ENCODE peak calls at places on chromosomes 5 and 9, in ten cellular contexts. One of them, this sample, is unnamed.

GRCh38 chr5:79573983-79574890 is 38.0 kb upstream of the TENT2 start:
- DNase-seq in sigmoid colon: no peak
- DNase-seq in ovary: no peak
- DNase-seq in A549: no peak
- DNase-seq in K562: no peak
- DNase-seq in stomach: no peak
- DNase-seq in esophagus muscularis mucosa: no peak
- DNase-seq in HepG2: no peak
- DNase-seq in suprapubic skin: no peak
- DNase-seq in transverse colon: no peak
- DNase-seq in this sample: no peak

GRCh38 chr5:56677693-56678092 is 137.7 kb upstream of the MAP3K1 start:
- DNase-seq in sigmoid colon: no peak
- DNase-seq in ovary: no peak
- DNase-seq in A549: no peak
- DNase-seq in K562: no peak
- DNase-seq in stomach: no peak
- DNase-seq in esophagus muscularis mucosa: no peak
- DNase-seq in HepG2: no peak
- DNase-seq in suprapubic skin: no peak
- DNase-seq in transverse colon: no peak
- DNase-seq in this sample: no peak

GRCh38 chr9:77495834-77496671 is 152.1 kb downstream of the GNA14 start:
- DNase-seq in sigmoid colon: peak
- DNase-seq in ovary: no peak
- DNase-seq in A549: peak
- DNase-seq in K562: no peak
- DNase-seq in stomach: no peak
- DNase-seq in esophagus muscularis mucosa: no peak
- DNase-seq in HepG2: peak
- DNase-seq in suprapubic skin: no peak
- DNase-seq in transverse colon: no peak
- DNase-seq in this sample: no peak

GRCh38 chr9:82031538-82032280 is 43.1 kb downstream of the SPATA31D1 start:
- DNase-seq in sigmoid colon: peak
- DNase-seq in ovary: no peak
- DNase-seq in A549: peak
- DNase-seq in K562: no peak
- DNase-seq in stomach: no peak
- DNase-seq in esophagus muscularis mucosa: no peak
- DNase-seq in HepG2: peak
- DNase-seq in suprapubic skin: no peak
- DNase-seq in transverse colon: no peak
- DNase-seq in this sample: peak

GRCh38 chr5:126351138-126351537 is 72.1 kb upstream of the GRAMD2B start:
- DNase-seq in sigmoid colon: no peak
- DNase-seq in ovary: no peak
- DNase-seq in A549: no peak
- DNase-seq in K562: no peak
- DNase-seq in stomach: no peak
- DNase-seq in esophagus muscularis mucosa: no peak
- DNase-seq in HepG2: no peak
- DNase-seq in suprapubic skin: no peak
- DNase-seq in transverse colon: no peak
- DNase-seq in this sample: no peak

GRCh38 chr9:20831028-20831427 is 147.0 kb downstream of the FOCAD start:
- DNase-seq in sigmoid colon: no peak
- DNase-seq in ovary: no peak
- DNase-seq in A549: no peak
- DNase-seq in K562: no peak
- DNase-seq in stomach: no peak
- DNase-seq in esophagus muscularis mucosa: no peak
- DNase-seq in HepG2: no peak
- DNase-seq in suprapubic skin: no peak
- DNase-seq in transverse colon: no peak
- DNase-seq in this sample: no peak

GRCh38 chr9:69412741-69413150 is 87.7 kb downstream of the ENTREP1 start:
- DNase-seq in sigmoid colon: peak
- DNase-seq in ovary: peak
- DNase-seq in A549: peak
- DNase-seq in K562: peak
- DNase-seq in stomach: peak
- DNase-seq in esophagus muscularis mucosa: no peak
- DNase-seq in HepG2: peak
- DNase-seq in suprapubic skin: no peak
- DNase-seq in transverse colon: peak
- DNase-seq in this sample: no peak

GRCh38 chr5:174098694-174099093 is 53.2 kb downstream of the NSG2 start:
- DNase-seq in sigmoid colon: no peak
- DNase-seq in ovary: no peak
- DNase-seq in A549: no peak
- DNase-seq in K562: no peak
- DNase-seq in stomach: no peak
- DNase-seq in esophagus muscularis mucosa: no peak
- DNase-seq in HepG2: no peak
- DNase-seq in suprapubic skin: no peak
- DNase-seq in transverse colon: no peak
- DNase-seq in this sample: no peak

GRCh38 chr5:75524071-75524470 is 12.4 kb downstream of the POLK start:
- DNase-seq in sigmoid colon: no peak
- DNase-seq in ovary: no peak
- DNase-seq in A549: no peak
- DNase-seq in K562: no peak
- DNase-seq in stomach: no peak
- DNase-seq in esophagus muscularis mucosa: no peak
- DNase-seq in HepG2: no peak
- DNase-seq in suprapubic skin: no peak
- DNase-seq in transverse colon: no peak
- DNase-seq in this sample: no peak

GRCh38 chr5:42852826-42853225 is 41.1 kb upstream of the SELENOP start:
- DNase-seq in sigmoid colon: no peak
- DNase-seq in ovary: no peak
- DNase-seq in A549: no peak
- DNase-seq in K562: no peak
- DNase-seq in stomach: no peak
- DNase-seq in esophagus muscularis mucosa: no peak
- DNase-seq in HepG2: no peak
- DNase-seq in suprapubic skin: no peak
- DNase-seq in transverse colon: no peak
- DNase-seq in this sample: no peak

GRCh38 chr9:110655723-110656641 is 12.6 kb upstream of the MUSK start:
- DNase-seq in sigmoid colon: peak
- DNase-seq in ovary: no peak
- DNase-seq in A549: no peak
- DNase-seq in K562: no peak
- DNase-seq in stomach: no peak
- DNase-seq in esophagus muscularis mucosa: no peak
- DNase-seq in HepG2: no peak
- DNase-seq in suprapubic skin: no peak
- DNase-seq in transverse colon: peak
- DNase-seq in this sample: peak

GRCh38 chr9:107336718-107337360 is 53.8 kb downstream of the RAD23B start:
- DNase-seq in sigmoid colon: no peak
- DNase-seq in ovary: no peak
- DNase-seq in A549: no peak
- DNase-seq in K562: no peak
- DNase-seq in stomach: peak
- DNase-seq in esophagus muscularis mucosa: no peak
- DNase-seq in HepG2: no peak
- DNase-seq in suprapubic skin: no peak
- DNase-seq in transverse colon: no peak
- DNase-seq in this sample: no peak

GRCh38 chr5:154367101-154367500 is 78.7 kb upstream of the SAP30L start:
- DNase-seq in sigmoid colon: no peak
- DNase-seq in ovary: no peak
- DNase-seq in A549: no peak
- DNase-seq in K562: no peak
- DNase-seq in stomach: no peak
- DNase-seq in esophagus muscularis mucosa: no peak
- DNase-seq in HepG2: no peak
- DNase-seq in suprapubic skin: no peak
- DNase-seq in transverse colon: no peak
- DNase-seq in this sample: no peak

GRCh38 chr5:134250949-134251348 is 25.1 kb upstream of the PPP2CA start:
- DNase-seq in sigmoid colon: no peak
- DNase-seq in ovary: no peak
- DNase-seq in A549: no peak
- DNase-seq in K562: no peak
- DNase-seq in stomach: no peak
- DNase-seq in esophagus muscularis mucosa: no peak
- DNase-seq in HepG2: peak
- DNase-seq in suprapubic skin: no peak
- DNase-seq in transverse colon: no peak
- DNase-seq in this sample: no peak

GRCh38 chr5:134248271-134248670 is 22.4 kb upstream of the PPP2CA start:
- DNase-seq in sigmoid colon: no peak
- DNase-seq in ovary: no peak
- DNase-seq in A549: no peak
- DNase-seq in K562: no peak
- DNase-seq in stomach: no peak
- DNase-seq in esophagus muscularis mucosa: no peak
- DNase-seq in HepG2: no peak
- DNase-seq in suprapubic skin: no peak
- DNase-seq in transverse colon: no peak
- DNase-seq in this sample: no peak

GRCh38 chr5:134255418-134256150 is 29.7 kb upstream of the PPP2CA start:
- DNase-seq in sigmoid colon: no peak
- DNase-seq in ovary: no peak
- DNase-seq in A549: no peak
- DNase-seq in K562: no peak
- DNase-seq in stomach: no peak
- DNase-seq in esophagus muscularis mucosa: no peak
- DNase-seq in HepG2: no peak
- DNase-seq in suprapubic skin: no peak
- DNase-seq in transverse colon: no peak
- DNase-seq in this sample: no peak

GRCh38 chr5:134249469-134250379 is 23.9 kb upstream of the PPP2CA start:
- DNase-seq in sigmoid colon: peak
- DNase-seq in ovary: no peak
- DNase-seq in A549: peak
- DNase-seq in K562: peak
- DNase-seq in stomach: no peak
- DNase-seq in esophagus muscularis mucosa: no peak
- DNase-seq in HepG2: no peak
- DNase-seq in suprapubic skin: no peak
- DNase-seq in transverse colon: peak
- DNase-seq in this sample: peak

GRCh38 chr5:134252671-134253070 is 26.8 kb upstream of the PPP2CA start:
- DNase-seq in sigmoid colon: no peak
- DNase-seq in ovary: no peak
- DNase-seq in A549: peak
- DNase-seq in K562: no peak
- DNase-seq in stomach: no peak
- DNase-seq in esophagus muscularis mucosa: no peak
- DNase-seq in HepG2: peak
- DNase-seq in suprapubic skin: no peak
- DNase-seq in transverse colon: no peak
- DNase-seq in this sample: no peak
- TF ChIP-seq EP300 in sigmoid colon: no peak
- TF ChIP-seq EP300 in ovary: no peak
- TF ChIP-seq EP300 in A549: no peak
- TF ChIP-seq EP300 in K562: no peak
- TF ChIP-seq EP300 in stomach: no peak
- TF ChIP-seq EP300 in esophagus muscularis mucosa: no peak
- TF ChIP-seq EP300 in HepG2: no peak
- TF ChIP-seq EP300 in suprapubic skin: no peak
- TF ChIP-seq EP300 in transverse colon: no peak
- TF ChIP-seq EP300 in this sample: no peak

DNA sequence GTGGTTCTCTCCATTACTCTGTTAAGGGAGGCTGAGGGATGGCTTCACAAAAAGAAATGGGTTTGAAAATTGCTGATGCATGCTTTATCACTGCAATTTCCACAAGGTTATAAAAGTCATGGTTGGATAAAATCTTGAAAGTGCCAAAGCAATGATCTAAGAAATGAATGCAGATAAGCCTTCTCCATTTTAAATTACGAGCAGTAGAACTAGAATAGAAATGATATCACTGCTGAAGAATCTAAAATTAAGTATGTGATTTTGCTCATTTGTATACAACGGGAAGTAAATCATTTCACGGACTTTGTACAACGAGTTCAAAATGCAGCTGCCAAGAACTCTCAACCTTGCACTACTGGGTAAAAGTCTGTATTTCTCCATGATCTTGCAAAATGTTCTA is 299.0 kb downstream of the PRELID2 start:
- DNase-seq in sigmoid colon: no peak
- DNase-seq in ovary: no peak
- DNase-seq in A549: no peak
- DNase-seq in K562: no peak
- DNase-seq in stomach: no peak
- DNase-seq in esophagus muscularis mucosa: no peak
- DNase-seq in HepG2: no peak
- DNase-seq in suprapubic skin: no peak
- DNase-seq in transverse colon: no peak
- DNase-seq in this sample: no peak
- TF ChIP-seq EP300 in sigmoid colon: no peak
- TF ChIP-seq EP300 in ovary: no peak
- TF ChIP-seq EP300 in A549: no peak
- TF ChIP-seq EP300 in K562: no peak
- TF ChIP-seq EP300 in stomach: no peak
- TF ChIP-seq EP300 in esophagus muscularis mucosa: no peak
- TF ChIP-seq EP300 in HepG2: no peak
- TF ChIP-seq EP300 in suprapubic skin: no peak
- TF ChIP-seq EP300 in transverse colon: no peak
- TF ChIP-seq EP300 in this sample: no peak

GRCh38 chr5:73106335-73106734 is 14.0 kb upstream of the TMEM171 start:
- DNase-seq in sigmoid colon: no peak
- DNase-seq in ovary: no peak
- DNase-seq in A549: no peak
- DNase-seq in K562: no peak
- DNase-seq in stomach: no peak
- DNase-seq in esophagus muscularis mucosa: no peak
- DNase-seq in HepG2: no peak
- DNase-seq in suprapubic skin: no peak
- DNase-seq in transverse colon: no peak
- DNase-seq in this sample: no peak
- TF ChIP-seq EP300 in sigmoid colon: no peak
- TF ChIP-seq EP300 in ovary: no peak
- TF ChIP-seq EP300 in A549: no peak
- TF ChIP-seq EP300 in K562: no peak
- TF ChIP-seq EP300 in stomach: no peak
- TF ChIP-seq EP300 in esophagus muscularis mucosa: no peak
- TF ChIP-seq EP300 in HepG2: no peak
- TF ChIP-seq EP300 in suprapubic skin: no peak
- TF ChIP-seq EP300 in transverse colon: no peak
- TF ChIP-seq EP300 in this sample: no peak

DNA sequence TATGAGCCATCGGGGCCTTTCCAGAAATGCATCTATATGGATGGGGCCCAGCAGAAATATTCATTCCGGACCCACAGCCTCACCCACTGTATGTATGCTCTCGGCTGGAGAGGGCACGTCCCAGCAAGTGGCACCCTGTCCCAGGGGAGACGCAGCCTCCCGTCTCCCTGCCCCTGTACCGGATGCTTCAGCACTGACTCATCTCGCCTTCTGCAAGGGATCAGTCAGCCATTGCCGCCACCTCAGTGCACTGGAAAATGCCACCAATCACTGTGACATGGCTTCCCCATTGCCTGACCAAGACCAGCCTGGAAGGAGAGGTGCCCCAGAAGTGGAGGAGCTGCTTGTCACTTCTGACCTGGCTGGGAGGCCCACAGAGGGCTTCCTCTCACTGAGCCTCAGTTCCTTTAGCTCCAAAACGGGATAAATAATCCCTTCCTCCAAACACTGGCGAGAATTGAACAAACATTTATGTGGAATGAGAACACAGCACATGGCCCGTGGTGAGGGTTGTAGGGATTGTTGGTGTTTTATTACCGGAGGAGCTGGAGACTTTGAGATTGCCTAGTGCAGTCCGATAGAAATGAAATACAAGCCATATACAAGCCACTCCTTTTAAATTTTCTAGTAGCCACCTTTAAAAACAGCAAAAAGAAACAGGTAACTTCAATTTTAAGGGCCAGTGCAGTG is 43.9 kb upstream of the ORM1 start:
- DNase-seq in sigmoid colon: peak
- DNase-seq in ovary: peak
- DNase-seq in A549: peak
- DNase-seq in K562: no peak
- DNase-seq in stomach: no peak
- DNase-seq in esophagus muscularis mucosa: no peak
- DNase-seq in HepG2: no peak
- DNase-seq in suprapubic skin: peak
- DNase-seq in transverse colon: no peak
- DNase-seq in this sample: no peak
- TF ChIP-seq EP300 in sigmoid colon: no peak
- TF ChIP-seq EP300 in ovary: no peak
- TF ChIP-seq EP300 in A549: no peak
- TF ChIP-seq EP300 in K562: no peak
- TF ChIP-seq EP300 in stomach: no peak
- TF ChIP-seq EP300 in esophagus muscularis mucosa: no peak
- TF ChIP-seq EP300 in HepG2: no peak
- TF ChIP-seq EP300 in suprapubic skin: no peak
- TF ChIP-seq EP300 in transverse colon: no peak
- TF ChIP-seq EP300 in this sample: no peak